ENCODE peak calls at places on chromosomes 7 and 10, in four cellular contexts. I is HEK293T, B is HepG2, O is K562. K is an unnamed sample.

GRCh38 chr10:86752311-86752710 is 4.1 kb upstream of the BMPR1A start:
- DNase-seq in I (no peak), B (no peak), O (peak; percentile 67), K (no peak)

GRCh38 chr7:36303202-36304098 is 86.2 kb upstream of the ANLN start:
- DNase-seq in O (no peak), I (no peak), B (peak; percentile 59), K (no peak)

GRCh38 chr7:74452748-74453320 is 872 bp upstream of the GTF2IRD1 start:
- DNase-seq in I (no peak), B (peak; percentile 65), O (peak; percentile 39), K (no peak)

GRCh38 chr10:61747341-61747740 is 84.6 kb downstream of the CABCOCO1 start:
- DNase-seq in B (peak; percentile 46), I (no peak), O (no peak), K (no peak)

GRCh38 chr7:157419030-157419293 is 82.2 kb downstream of the DNAJB6 start:
- DNase-seq in O (no peak), B (no peak), I (no peak), K (no peak)

GRCh38 chr10:91610444-91610843 is 22.4 kb downstream of the PPP1R3C start:
- DNase-seq in I (no peak), B (no peak), O (no peak), K (no peak)

GRCh38 chr10:3907514-3907913 is 122.5 kb upstream of the KLF6 start:
- DNase-seq in I (no peak), B (no peak), O (no peak), K (no peak)

GRCh38 chr10:47353351-47353750 is 5.2 kb downstream of the RBP3 start:
- DNase-seq in O (no peak), B (no peak), I (no peak), K (no peak)

GRCh38 chr7:5406957-5407930 is 16.4 kb downstream of the TNRC18 start:
- DNase-seq in B (no peak), O (no peak), I (no peak), K (no peak)

GRCh38 chr10:69939481-69939880 is 113.2 kb upstream of the MACROH2A2 start:
- DNase-seq in I (no peak), B (no peak), O (no peak), K (no peak)

GRCh38 chr10:80277567-80278250 is 11.7 kb downstream of the MAT1A start:
- DNase-seq in B (no peak), O (peak; percentile 16), I (no peak), K (no peak)

GRCh38 chr7:133124974-133125373 is 43.1 kb upstream of the CHCHD3 start:
- DNase-seq in I (no peak), O (no peak), B (no peak), K (no peak)

GRCh38 chr7:40716052-40716451 is 581.2 kb downstream of the SUGCT start:
- DNase-seq in B (no peak), I (no peak), O (no peak), K (no peak)

GRCh38 chr7:73870041-73870492 is 9.1 kb downstream of the TMEM270 start:
- DNase-seq in O (no peak), I (no peak), B (peak; percentile 59), K (no peak)

GRCh38 chr7:2229467-2229866 is 3.3 kb downstream of the MAD1L1 start:
- DNase-seq in I (no peak), O (no peak), B (no peak), K (no peak)

GRCh38 chr10:12656518-12657142 is 307.3 kb downstream of the CAMK1D start:
- DNase-seq in B (peak; percentile 37), O (peak; percentile 33), I (peak; percentile 45), K (no peak)

GRCh38 chr7:107960306-107960705 is 42.7 kb downstream of the LAMB1 start:
- DNase-seq in I (no peak), O (no peak), B (no peak), K (no peak)

GRCh38 chr10:44809652-44810051 is 101.5 kb upstream of the TMEM72 start:
- DNase-seq in O (no peak), I (no peak), B (no peak), K (no peak)

GRCh38 chr7:20064181-20064970 is 152.8 kb downstream of the MACC1 start:
- DNase-seq in B (no peak), I (no peak), O (no peak), K (no peak)

GRCh38 chr10:122413325-122413724 is 38.8 kb downstream of the PLEKHA1 start:
- DNase-seq in I (no peak), B (no peak), O (no peak), K (no peak)

GRCh38 chr7:5692112-5692844 is 89.2 kb downstream of the RNF216 start:
- DNase-seq in I (no peak), O (no peak), B (peak; percentile 71), K (no peak)

GRCh38 chr7:29783671-29784070 is 22.6 kb upstream of the WIPF3 start:
- DNase-seq in B (no peak), I (no peak), O (no peak), K (no peak)

GRCh38 chr10:68043030-68043429 is 32.1 kb downstream of the HERC4 start:
- DNase-seq in I (no peak), B (no peak), O (no peak), K (no peak)

GRCh38 chr10:97585439-97585811 is 1.2 kb downstream of the HOGA1 start:
- DNase-seq in O (no peak), B (no peak), I (no peak), K (no peak)

GRCh38 chr10:76251773-76252617 is 820.6 kb downstream of the LRMDA start:
- DNase-seq in B (no peak), O (no peak), I (peak; percentile 70), K (no peak)

GRCh38 chr7:101678138-101678479 is 49.0 kb upstream of the MYL10 start:
- DNase-seq in I (no peak), O (no peak), B (no peak), K (no peak)

GRCh38 chr7:10038351-10038750 is 935.3 kb upstream of the PHF14 start:
- DNase-seq in I (no peak), B (no peak), O (no peak), K (no peak)

GRCh38 chr10:5970527-5970926 is 6.8 kb downstream of the IL15RA start:
- DNase-seq in B (no peak), O (no peak), I (no peak), K (no peak)

GRCh38 chr7:94300176-94300835 is 94.4 kb upstream of the COL1A2 start:
- DNase-seq in I (no peak), B (no peak), O (no peak), K (no peak)

GRCh38 chr7:112887-113286 is 79.5 kb upstream of the FAM20C start:
- DNase-seq in I (no peak), B (no peak), O (no peak), K (no peak)

GRCh38 chr10:79933961-79934360 is 14.9 kb downstream of the SFTPD start:
- DNase-seq in B (peak; percentile 73), O (no peak), I (no peak), K (no peak)

GRCh38 chr10:124044143-124044862 is 49.1 kb downstream of the CHST15 start:
- DNase-seq in O (no peak), B (no peak), I (no peak), K (no peak)

GRCh38 chr10:106327747-106328146 is 836.8 kb downstream of the SORCS1 start:
- DNase-seq in I (no peak), B (no peak), O (no peak), K (no peak)

GRCh38 chr7:75573477-75574019 is 81.4 kb downstream of the SPDYE5 start:
- DNase-seq in I (no peak), B (no peak), O (no peak), K (no peak)

GRCh38 chr7:75572814-75573213 is 80.7 kb downstream of the SPDYE5 start:
- DNase-seq in O (no peak), I (no peak), B (no peak), K (no peak)

GRCh38 chr7:75571209-75571608 is 79.1 kb downstream of the SPDYE5 start:
- DNase-seq in I (no peak), O (no peak), B (no peak), K (no peak)

GRCh38 chr7:75575488-75576112 is 83.5 kb downstream of the SPDYE5 start:
- DNase-seq in I (no peak), O (no peak), B (no peak), K (no peak)

DNA sequence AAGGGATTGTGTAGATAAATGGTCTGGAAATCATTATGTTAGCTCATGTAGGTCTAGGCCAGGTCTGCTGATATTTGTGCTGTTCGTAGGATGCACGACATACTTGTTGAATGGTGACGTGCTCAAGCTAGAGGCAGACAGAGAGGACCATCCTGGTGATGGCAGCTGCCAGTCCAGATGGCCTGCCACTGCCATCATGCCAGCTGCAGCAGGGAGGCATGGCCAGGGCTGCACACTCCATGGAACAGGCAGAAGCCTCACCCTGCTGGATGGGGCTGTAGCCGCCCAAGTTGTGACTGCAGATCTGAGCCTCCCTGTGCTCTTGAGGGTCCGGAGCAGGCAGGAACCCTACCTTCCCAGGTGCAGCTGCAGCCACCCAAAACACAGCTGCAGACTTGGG is 80.3 kb downstream of the SPDYE5 start:
- DNase-seq in B (no peak), I (no peak), O (no peak), K (no peak)
- TF ChIP-seq FOXK2 in B (no peak), I (no peak), O (no peak), K (no peak)

GRCh38 chr10:25388188-25388861 is 213.5 kb downstream of the GPR158 start:
- DNase-seq in I (no peak), O (no peak), B (no peak), K (no peak)
- TF ChIP-seq FOXK2 in I (no peak), O (no peak), B (no peak), K (no peak)

DNA sequence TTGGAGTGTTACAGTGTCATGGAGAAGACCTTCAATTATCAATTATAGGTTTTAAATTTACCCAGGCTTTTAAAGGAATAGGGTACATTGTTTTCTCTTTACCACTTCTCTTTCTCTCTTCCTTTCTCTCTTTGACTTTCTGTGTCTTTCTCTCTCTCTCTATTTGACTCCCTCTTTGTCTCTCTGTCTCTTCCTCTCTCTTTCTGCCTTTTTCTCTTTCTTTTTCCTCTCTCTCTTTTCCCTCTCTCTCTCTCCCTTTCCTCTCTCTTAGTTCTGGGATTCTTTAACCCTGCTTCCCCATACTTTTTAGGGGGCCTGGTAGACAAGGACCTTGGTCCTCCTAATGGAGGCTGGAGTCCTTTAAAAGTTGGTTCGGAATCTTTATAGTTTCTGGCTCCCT is 15.9 kb upstream of the GHITM start:
- DNase-seq in O (no peak), B (no peak), I (no peak), K (no peak)
- TF ChIP-seq FOXK2 in O (no peak), B (no peak), I (no peak), K (no peak)

GRCh38 chr7:23913016-23913415 is 203.0 kb downstream of the STK31 start:
- DNase-seq in O (no peak), B (no peak), I (no peak), K (no peak)

GRCh38 chr7:23915196-23915595 is 205.2 kb downstream of the STK31 start:
- DNase-seq in O (no peak), I (no peak), B (no peak), K (no peak)

GRCh38 chr7:23918856-23919255 is 208.8 kb downstream of the STK31 start:
- DNase-seq in O (no peak), I (no peak), B (no peak), K (no peak)
- TF ChIP-seq FOXK2 in O (no peak), I (no peak), B (no peak), K (no peak)

GRCh38 chr7:117124585-117125220 is 171.4 kb downstream of the ST7 start:
- DNase-seq in I (peak; percentile 48), B (peak; percentile 95), O (peak; percentile 71), K (peak; percentile 60)
- TF ChIP-seq FOXK2 in I (no peak), B (no peak), O (peak; percentile 47), K (no peak)